ENCODE peak calls at places on chromosomes 4 and X, in nine cellular contexts. V is astrocyte, I is dorsolateral prefrontal cortex, G is suprapubic skin, X is adrenal gland, B is fibroblast of the aortic adventitia, K is fibroblast of lung, L is Panc1, P is epithelial cell of esophagus. F is an unnamed sample.

GRCh38 chr4:1987296-1987695 is 21.5 kb downstream of the NELFA start:
- DNase-seq in V (no peak), I (peak), L (no peak), P (no peak), G (no peak), X (no peak), B (no peak), K (no peak), F (no peak)

GRCh38 chrX:124555036-124555595 is 208.8 kb downstream of the SH2D1A start:
- DNase-seq in P (peak), K (peak), L (no peak), B (no peak), X (no peak), I (no peak), G (no peak), V (peak), F (peak)

GRCh38 chr4:95505801-95506200 is 43.0 kb downstream of the UNC5C start:
- DNase-seq in K (no peak), I (no peak), V (no peak), L (no peak), B (no peak), G (no peak), X (no peak), P (no peak), F (no peak)

GRCh38 chr4:126735294-126736132 is 897.2 kb upstream of the INTU start:
- DNase-seq in L (no peak), K (no peak), B (no peak), V (no peak), P (no peak), G (no peak), X (no peak), I (no peak), F (no peak)

GRCh38 chr4:182307746-182308145 is 64.5 kb downstream of the TENM3 start:
- DNase-seq in I (no peak), L (no peak), P (peak), V (peak), B (peak), K (peak), G (no peak), X (peak), F (peak)

GRCh38 chr4:2741626-2742025 is 14.5 kb downstream of the TNIP2 start:
- DNase-seq in X (no peak), L (no peak), P (no peak), G (no peak), B (no peak), K (peak), I (peak), V (peak), F (no peak)

GRCh38 chr4:58669783-58670182 is 1559.6 kb upstream of the IGFBP7 start:
- DNase-seq in V (no peak), P (no peak), X (no peak), I (no peak), B (no peak), K (no peak), L (no peak), G (no peak), F (no peak)

GRCh38 chrX:11543249-11543648 is 122.5 kb downstream of the ARHGAP6 start:
- DNase-seq in K (no peak), I (no peak), L (no peak), X (no peak), V (no peak), B (no peak), P (no peak), G (no peak), F (no peak)

GRCh38 chr4:180560896-180561295 is 1682.3 kb upstream of the TENM3 start:
- DNase-seq in V (peak), I (no peak), X (no peak), B (no peak), L (no peak), P (peak), G (no peak), K (peak), F (peak)

GRCh38 chr4:166042510-166043055 is 169.5 kb downstream of the TLL1 start:
- DNase-seq in P (peak), X (no peak), K (no peak), G (no peak), B (peak), I (no peak), L (no peak), V (no peak), F (peak)

GRCh38 chrX:24646745-24647182 is 383 bp downstream of the PCYT1B start:
- DNase-seq in K (peak), P (peak), V (no peak), X (no peak), B (peak), I (no peak), G (no peak), L (no peak), F (peak)

GRCh38 chr4:100823066-100823992 is 305.5 kb upstream of the EMCN start:
- DNase-seq in P (peak), L (peak), X (no peak), G (no peak), I (no peak), V (peak), B (peak), K (peak), F (peak)

GRCh38 chrX:96425204-96425603 is 259.4 kb upstream of the DIAPH2 start:
- DNase-seq in P (no peak), V (no peak), G (no peak), I (no peak), L (no peak), K (no peak), X (no peak), B (no peak), F (peak)

GRCh38 chr4:1057403-1057745 is 45.9 kb downstream of the FGFRL1 start:
- DNase-seq in X (no peak), B (no peak), P (no peak), I (no peak), V (no peak), K (no peak), G (peak), L (no peak), F (no peak)

GRCh38 chrX:78024349-78025108 is 55.1 kb upstream of the PGAM4 start:
- DNase-seq in V (no peak), G (no peak), I (no peak), P (peak), L (peak), B (peak), X (no peak), K (peak), F (peak)

GRCh38 chr4:75036046-75036445 is 103.1 kb downstream of the PARM1 start:
- DNase-seq in L (no peak), P (no peak), X (no peak), I (no peak), B (no peak), G (no peak), V (no peak), K (no peak), F (no peak)

GRCh38 chrX:97060019-97060418 is 176.3 kb downstream of the RPA4 start:
- DNase-seq in V (no peak), I (no peak), L (no peak), B (no peak), P (no peak), K (no peak), G (no peak), X (no peak), F (no peak)

GRCh38 chrX:20260885-20261284 is 5.8 kb downstream of the RPS6KA3 start:
- DNase-seq in P (peak), G (no peak), K (no peak), I (no peak), L (no peak), B (no peak), V (no peak), X (no peak), F (no peak)

GRCh38 chrX:22081475-22082092 is 49.5 kb downstream of the PHEX start:
- DNase-seq in V (peak), L (peak), B (peak), G (no peak), K (peak), I (no peak), X (peak), P (peak), F (peak)

GRCh38 chrX:2894885-2895292 is 34.2 kb downstream of the ARSD start:
- DNase-seq in G (no peak), K (peak), B (peak), X (peak), I (no peak), L (no peak), V (peak), P (peak), F (peak)

GRCh38 chr4:79341893-79342653 is 16.2 kb upstream of the NAA11 start:
- DNase-seq in X (no peak), B (no peak), L (no peak), P (no peak), V (no peak), I (no peak), G (no peak), K (no peak), F (no peak)

GRCh38 chr4:109465065-109465464 is 31.4 kb downstream of the SEC24B start:
- DNase-seq in B (peak), G (no peak), X (peak), L (no peak), V (no peak), K (peak), I (no peak), P (peak), F (peak)

GRCh38 chr4:4388418-4388817 is 1.5 kb downstream of the NSG1 start:
- DNase-seq in X (no peak), G (no peak), B (no peak), L (no peak), P (no peak), V (no peak), I (no peak), K (no peak), F (no peak)
- H3K4me3 ChIP-seq in X (no peak), G (peak), B (no peak), L (no peak), P (peak), V (no peak), I (peak), K (no peak), F (no peak)

GRCh38 chr4:148369919-148370318 is 72.3 kb downstream of the NR3C2 start:
- DNase-seq in I (no peak), P (no peak), X (no peak), B (no peak), L (no peak), G (no peak), V (no peak), K (no peak), F (no peak)
- TF ChIP-seq CTCF in I (no peak), P (no peak), X (no peak), B (no peak), L (no peak), G (no peak), V (no peak), K (no peak), F (no peak)

GRCh38 chr4:23225564-23225963 is 532.8 kb downstream of the GBA3 start:
- DNase-seq in L (no peak), G (no peak), K (no peak), P (no peak), V (no peak), X (no peak), B (no peak), I (no peak), F (no peak)

GRCh38 chr4:23225024-23225423 is 532.3 kb downstream of the GBA3 start:
- DNase-seq in V (no peak), G (no peak), K (no peak), I (no peak), B (no peak), L (no peak), X (no peak), P (no peak), F (no peak)

DNA sequence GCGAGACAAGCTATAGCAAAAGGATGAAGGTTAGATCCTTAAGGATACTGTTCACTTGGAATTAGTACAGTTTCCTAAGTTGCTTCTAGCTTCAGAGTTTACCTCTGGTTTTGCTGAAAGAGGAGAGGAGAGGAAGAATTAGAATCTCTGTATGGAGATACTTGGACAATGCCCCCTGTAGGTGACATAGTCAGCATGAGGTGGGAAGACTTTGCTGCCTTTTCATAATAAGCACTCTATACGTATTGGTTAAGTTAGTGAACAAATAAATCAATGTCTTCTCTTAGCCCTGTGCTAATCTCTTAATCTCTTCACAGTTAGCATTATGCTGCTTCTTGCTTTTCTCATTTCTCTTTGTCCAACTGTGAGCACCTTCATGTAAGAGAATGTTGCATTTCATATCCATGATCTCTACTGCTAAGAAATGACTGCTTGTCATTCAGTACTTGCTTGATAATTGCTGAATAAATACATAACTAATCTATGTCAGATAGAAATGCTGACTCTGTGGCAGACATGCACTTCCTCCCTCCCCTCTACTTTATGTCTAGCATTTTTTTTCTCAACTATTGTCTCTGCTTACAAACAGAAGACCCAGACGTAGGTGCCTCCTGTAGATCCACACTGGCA is 527.2 kb downstream of the GBA3 start:
- DNase-seq in L (no peak), B (no peak), I (no peak), G (no peak), V (no peak), K (no peak), P (no peak), X (no peak), F (no peak)
- H3K4me3 ChIP-seq in L (no peak), B (no peak), I (no peak), G (no peak), V (no peak), K (no peak), P (no peak), X (no peak), F (no peak)

DNA sequence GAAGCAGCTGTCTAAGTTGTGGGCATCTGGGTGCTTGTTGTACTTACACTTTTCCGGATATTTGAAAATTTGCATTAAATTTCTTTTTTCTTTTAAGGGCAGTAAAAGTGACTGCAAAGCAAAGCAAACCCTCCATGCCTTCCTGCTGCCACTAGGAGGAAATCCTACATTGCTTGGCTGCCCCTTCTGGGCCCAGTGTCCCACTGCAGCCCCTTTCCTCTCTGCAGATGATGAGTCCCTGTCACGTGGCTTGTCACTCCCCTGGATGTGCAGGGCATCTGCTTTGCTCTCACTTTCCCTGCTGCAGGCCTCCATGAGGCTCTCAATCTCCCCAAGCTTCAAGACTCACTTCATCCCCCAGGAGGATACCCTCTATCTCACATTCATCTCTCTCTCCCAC is 12.7 kb downstream of the TSR2 start:
- DNase-seq in X (no peak), B (no peak), I (no peak), K (peak), G (no peak), L (no peak), V (no peak), P (no peak), F (peak)
- TF ChIP-seq CTCF in X (no peak), B (peak), I (no peak), K (no peak), G (no peak), L (no peak), V (peak), P (no peak), F (peak)

GRCh38 chr4:56506110-56506705 is 617 bp downstream of the ARL9 start:
- DNase-seq in G (no peak), V (peak), K (peak), B (peak), X (no peak), P (no peak), L (no peak), I (no peak), F (peak)
- H3K4me3 ChIP-seq in G (peak), V (peak), K (peak), B (peak), X (peak), P (peak), L (peak), I (peak), F (peak)

GRCh38 chrX:8846271-8846670 is 45.1 kb upstream of the FAM9A start:
- DNase-seq in P (no peak), I (no peak), V (peak), G (no peak), L (no peak), K (peak), X (no peak), B (no peak), F (no peak)

GRCh38 chrX:8841911-8842310 is 40.7 kb upstream of the FAM9A start:
- DNase-seq in V (peak), G (no peak), X (no peak), B (no peak), L (no peak), P (no peak), I (no peak), K (peak), F (no peak)

GRCh38 chrX:8845469-8845868 is 44.3 kb upstream of the FAM9A start:
- DNase-seq in P (no peak), G (no peak), X (no peak), K (no peak), I (no peak), L (no peak), V (no peak), B (no peak), F (no peak)

GRCh38 chrX:8844157-8844556 is 43.0 kb upstream of the FAM9A start:
- DNase-seq in L (no peak), B (no peak), I (no peak), V (no peak), X (no peak), G (no peak), K (no peak), P (no peak), F (no peak)

DNA sequence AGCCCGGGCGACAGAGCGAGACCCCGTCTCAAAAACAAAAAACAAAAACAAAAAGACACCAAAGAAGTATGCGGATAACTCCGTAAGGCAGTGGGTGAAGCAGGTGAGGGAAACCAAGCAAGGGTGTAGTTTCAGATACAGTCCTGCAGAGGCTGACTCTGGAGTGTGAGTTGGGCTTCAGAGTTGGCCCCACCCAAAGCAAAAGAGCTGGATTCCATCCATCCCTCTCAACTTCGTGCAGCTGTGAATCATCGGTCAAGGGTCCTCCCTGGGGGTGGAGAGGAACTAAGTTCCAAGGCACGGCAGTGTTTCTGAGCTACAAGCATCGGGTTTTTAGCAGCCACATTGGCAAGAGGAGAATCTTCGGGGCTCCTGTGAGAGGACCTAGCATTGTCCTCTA is 43.9 kb upstream of the FAM9A start:
- DNase-seq in B (peak), P (no peak), K (peak), V (peak), I (no peak), L (no peak), G (no peak), X (no peak), F (peak)
- TF ChIP-seq CTCF in B (peak), P (no peak), K (peak), V (peak), I (no peak), L (peak), G (no peak), X (no peak), F (peak)

GRCh38 chr4:8857682-8858187 is 13.9 kb downstream of the HMX1 start:
- DNase-seq in I (no peak), G (no peak), X (no peak), B (no peak), P (no peak), L (no peak), K (no peak), V (no peak), F (no peak)

GRCh38 chr4:8856835-8857590 is 14.6 kb downstream of the HMX1 start:
- DNase-seq in B (no peak), I (no peak), X (no peak), P (no peak), L (no peak), V (no peak), K (no peak), G (no peak), F (no peak)

GRCh38 chr4:8858925-8859210 is 12.8 kb downstream of the HMX1 start:
- DNase-seq in I (no peak), V (no peak), L (no peak), B (no peak), X (no peak), K (no peak), G (no peak), P (no peak), F (no peak)

GRCh38 chr4:8859550-8860095 is 12.0 kb downstream of the HMX1 start:
- DNase-seq in B (no peak), V (no peak), G (no peak), X (no peak), L (no peak), K (no peak), P (no peak), I (no peak), F (no peak)

DNA sequence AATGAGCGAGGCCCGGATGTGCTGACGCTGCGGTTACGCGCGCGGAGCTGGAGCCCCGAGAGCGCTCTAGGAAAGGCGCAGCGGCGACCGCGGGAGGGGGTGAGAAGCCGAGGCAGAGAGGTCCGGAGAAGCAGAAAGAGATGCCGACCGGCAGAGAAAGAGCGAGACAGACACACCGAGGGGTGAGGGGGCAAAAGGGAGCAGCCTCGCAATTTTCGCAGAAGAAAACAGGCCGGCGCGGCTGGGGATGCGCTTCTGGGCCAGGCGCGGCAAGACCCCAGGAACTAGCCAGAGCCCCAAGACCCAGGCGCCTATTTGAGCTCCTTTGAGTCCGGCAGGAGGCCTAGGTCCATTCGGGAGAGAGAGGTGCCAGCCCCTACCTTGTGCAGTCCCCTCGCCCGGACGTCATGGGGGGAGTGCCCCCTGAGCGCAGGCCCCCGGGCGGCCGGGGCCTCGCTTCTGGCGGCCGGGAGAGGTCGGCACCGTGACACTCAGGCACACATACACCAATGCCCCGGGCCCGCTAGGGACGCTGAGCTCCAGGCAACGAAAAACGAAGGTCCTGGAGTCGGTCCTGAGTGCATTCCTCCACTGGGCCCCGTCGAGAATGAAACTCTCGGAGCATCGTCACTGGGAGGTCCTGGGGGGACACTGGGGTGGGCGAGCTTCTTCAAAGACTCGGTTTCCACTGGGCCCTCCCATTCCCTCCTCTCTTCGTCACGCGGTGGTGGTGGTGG is 13.3 kb downstream of the HMX1 start:
- DNase-seq in X (no peak), L (no peak), G (no peak), K (no peak), I (no peak), V (no peak), P (no peak), B (no peak), F (no peak)
- H3K4me3 ChIP-seq in X (no peak), L (no peak), G (peak), K (no peak), I (no peak), V (no peak), P (no peak), B (no peak), F (no peak)